ENCODE peak calls at places on chromosomes 16 and 17, in four cellular contexts. U is esophagus squamous epithelium, C is NCI-H2081, E is EL. W is an unnamed sample.

GRCh38 chr16:26642047-26642664 is 424.6 kb upstream of the C16orf82 start:
- DNase-seq in C (no peak), E (no peak), U (no peak), W (peak)

GRCh38 chr17:9434502-9435113 is 141.0 kb downstream of the STX8 start:
- DNase-seq in U (no peak), C (no peak), E (no peak), W (peak)

GRCh38 chr17:64992325-64992802 is 64.2 kb downstream of the GNA13 start:
- DNase-seq in U (no peak), C (no peak), E (peak), W (peak)

GRCh38 chr17:38867179-38867994 is 2.5 kb upstream of the LASP1 start:
- DNase-seq in U (no peak), E (peak), C (peak), W (peak)

GRCh38 chr16:85435298-85435697 is 177.8 kb upstream of the GSE1 start:
- DNase-seq in C (no peak), E (no peak), U (no peak), W (no peak)

GRCh38 chr16:30535777-30536190 is 1.1 kb upstream of the ZNF747 start:
- DNase-seq in E (peak), C (peak), U (no peak), W (peak)

GRCh38 chr17:9205520-9206159 is 184.3 kb downstream of the NTN1 start:
- DNase-seq in C (no peak), U (no peak), E (no peak), W (no peak)

GRCh38 chr16:12629271-12629670 is 174.4 kb downstream of the CPPED1 start:
- DNase-seq in E (no peak), U (no peak), C (no peak), W (no peak)

GRCh38 chr16:59259074-59259963 is 525.2 kb upstream of the GOT2 start:
- DNase-seq in E (no peak), C (no peak), U (no peak), W (no peak)

GRCh38 chr16:66422366-66422765 is 4.7 kb upstream of the BEAN1 start:
- DNase-seq in U (no peak), E (no peak), C (no peak), W (no peak)

GRCh38 chr16:88857728-88858339 is 907 bp downstream of the TRAPPC2L start:
- DNase-seq in C (peak), U (no peak), E (peak), W (peak)

GRCh38 chr17:7004398-7005253 is 7.8 kb upstream of the RNASEK start:
- DNase-seq in U (no peak), E (peak), C (peak), W (peak)

GRCh38 chr16:69559164-69559563 is 6.6 kb upstream of the NFAT5 start:
- DNase-seq in C (no peak), E (no peak), U (no peak), W (no peak)

GRCh38 chr16:80288616-80289015 is 252.2 kb upstream of the DYNLRB2 start:
- DNase-seq in C (no peak), E (no peak), U (no peak), W (no peak)

GRCh38 chr16:2250652-2251280 is 621 bp downstream of the ECI1 start:
- DNase-seq in U (no peak), E (peak), C (no peak), W (no peak)

GRCh38 chr16:23105309-23105708 is 43.9 kb downstream of the USP31 start:
- DNase-seq in U (no peak), C (peak), E (no peak), W (no peak)

GRCh38 chr16:52573365-52574104 is 26.6 kb upstream of the TOX3 start:
- DNase-seq in U (no peak), E (no peak), C (no peak), W (peak)

GRCh38 chr16:9135797-9136196 is 44.4 kb downstream of the HAPSTR1 start:
- DNase-seq in C (no peak), U (no peak), E (no peak), W (no peak)

GRCh38 chr16:88471115-88471514 is 18.0 kb downstream of the ZFPM1 start:
- DNase-seq in E (no peak), C (no peak), U (no peak), W (no peak)